ENCODE peak calls at places on chromosomes 7 and 10, in five cellular contexts. Z is NCI-H1092; K is NCI-H146; B is activated T-cell treated with anti-CD3 and anti-CD28 coated beads, Interleukin-2, amount 50 U/mL, for 72 hours; P is EH. N is an unnamed sample.

GRCh38 chr10:114526112-114526496 is 121.8 kb upstream of the AFAP1L2 start:
- DNase-seq in B (peak), K (no peak), Z (no peak), P (peak), N (no peak)

GRCh38 chr7:116193329-116194087 is 16.8 kb upstream of the TES start:
- DNase-seq in P (no peak), Z (peak), K (no peak), B (no peak), N (no peak)

GRCh38 chr7:115292381-115292780 is 370.5 kb downstream of the MDFIC start:
- DNase-seq in B (no peak), Z (no peak), P (no peak), K (no peak), N (no peak)

GRCh38 chr10:129096340-129096984 is 370.6 kb upstream of the MGMT start:
- DNase-seq in K (no peak), Z (no peak), B (no peak), P (no peak), N (no peak)

GRCh38 chr10:64206409-64206808 is 685.2 kb downstream of the REEP3 start:
- DNase-seq in Z (no peak), B (no peak), P (no peak), K (no peak), N (no peak)

GRCh38 chr10:3494131-3494878 is 290.7 kb downstream of the KLF6 start:
- DNase-seq in P (peak), Z (no peak), B (no peak), K (no peak), N (no peak)

GRCh38 chr7:16695621-16696237 is 49.7 kb downstream of the BZW2 start:
- DNase-seq in K (peak), B (no peak), P (peak), Z (peak), N (no peak)

GRCh38 chr10:64112697-64113367 is 591.6 kb downstream of the REEP3 start:
- DNase-seq in P (no peak), B (no peak), Z (no peak), K (no peak), N (no peak)

GRCh38 chr10:104029528-104029875 is 56.2 kb downstream of the COL17A1 start:
- DNase-seq in K (no peak), Z (no peak), P (no peak), B (no peak), N (no peak)

GRCh38 chr10:84329094-84329611 is 764 bp downstream of the CCSER2 start:
- DNase-seq in K (peak), B (peak), Z (no peak), P (peak), N (no peak)

GRCh38 chr7:27141591-27142561 is 1.6 kb downstream of the HOXA5 start:
- DNase-seq in Z (no peak), K (no peak), B (no peak), P (no peak), N (no peak)

GRCh38 chr10:80289451-80290287 is at the start of gene MAT1A:
- DNase-seq in Z (no peak), B (no peak), P (peak), K (peak), N (no peak)

GRCh38 chr7:74284781-74285259 is 4.4 kb upstream of the CLIP2 start:
- DNase-seq in K (peak), B (no peak), P (no peak), Z (no peak), N (no peak)

GRCh38 chr10:1663226-1663625 is 74.1 kb downstream of the ADARB2 start:
- DNase-seq in K (no peak), Z (no peak), P (no peak), B (no peak), N (no peak)

GRCh38 chr10:123143825-123144168 is 4.1 kb upstream of the HMX2 start:
- DNase-seq in K (no peak), P (no peak), B (no peak), Z (no peak), N (no peak)

GRCh38 chr7:158284121-158284520 is 303.5 kb downstream of the PTPRN2 start:
- DNase-seq in K (no peak), P (no peak), B (no peak), Z (no peak), N (no peak)

GRCh38 chr10:124091646-124092269 is 1.6 kb downstream of the CHST15 start:
- DNase-seq in P (peak), B (peak), Z (no peak), K (no peak), N (no peak)

GRCh38 chr7:94923412-94923811 is 16.0 kb downstream of the PPP1R9A start:
- DNase-seq in Z (no peak), K (no peak), P (no peak), B (no peak), N (no peak)

N was measured in anterior cingulate cortex.